ENCODE peak calls at places on chromosomes 7 and 10, in five cellular contexts. Z is ovary, T is astrocyte, J is choroid plexus epithelial cell, O is adrenal gland. W is an unnamed sample.

GRCh38 chr10:126247454-126247975 is 140.8 kb downstream of the ADAM12 start:
- DNase-seq in O (peak), J (peak), Z (peak), T (peak), W (no peak)

GRCh38 chr7:44285561-44285960 is 39.8 kb downstream of the CAMK2B start:
- DNase-seq in T (no peak), J (no peak), O (no peak), Z (no peak), W (peak)

GRCh38 chr10:60089095-60089494 is 182.7 kb upstream of the CCDC6 start:
- DNase-seq in T (peak), O (no peak), J (no peak), Z (no peak), W (no peak)

GRCh38 chr10:69057951-69058297 is 30.0 kb upstream of the SRGN start:
- DNase-seq in T (peak), Z (no peak), J (peak), O (no peak), W (no peak)

GRCh38 chr7:157518514-157519175 is 181.8 kb downstream of the DNAJB6 start:
- DNase-seq in O (no peak), Z (peak), T (no peak), J (no peak), W (no peak)

GRCh38 chr7:144780071-144780608 is 55.7 kb downstream of the TPK1 start:
- DNase-seq in Z (no peak), O (no peak), T (no peak), J (peak), W (no peak)

GRCh38 chr10:94546058-94546595 is 539 bp downstream of the HELLS start:
- DNase-seq in J (peak), O (no peak), Z (no peak), T (peak), W (no peak)

GRCh38 chr10:103648231-103648950 is 154.9 kb downstream of the NEURL1 start:
- DNase-seq in Z (no peak), J (peak), T (no peak), O (no peak), W (no peak)

GRCh38 chr10:118811675-118812392 is 57.1 kb upstream of the CACUL1 start:
- DNase-seq in Z (no peak), J (no peak), T (no peak), O (no peak), W (no peak)

GRCh38 chr10:11225935-11226334 is 208.3 kb downstream of the CELF2 start:
- DNase-seq in Z (no peak), J (no peak), O (peak), T (no peak), W (no peak)

GRCh38 chr10:96130326-96130758 is 245 bp downstream of the ZNF518A start:
- DNase-seq in O (peak), J (peak), T (peak), Z (no peak), W (peak)

DNA sequence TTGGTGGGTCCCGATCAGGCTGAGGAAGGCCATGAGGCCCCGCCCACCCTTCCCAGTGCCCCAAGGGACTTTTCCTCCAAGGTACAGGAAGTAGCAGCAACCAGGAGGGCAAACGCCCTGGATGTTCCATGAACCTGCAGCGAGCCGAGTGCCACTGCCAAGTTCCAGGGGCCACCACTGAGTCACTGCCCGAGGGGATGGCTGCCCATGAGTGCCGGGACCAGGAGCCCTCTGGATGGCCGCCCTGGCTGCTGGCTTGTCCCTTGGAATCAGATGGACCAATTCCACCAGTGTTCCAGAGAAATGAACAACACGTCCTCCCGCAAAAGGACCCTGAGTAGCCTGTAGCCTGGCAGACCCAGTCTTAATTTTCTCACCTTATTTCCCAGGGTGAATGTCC is 74.2 kb downstream of the ZRANB1 start:
- DNase-seq in T (no peak), O (no peak), J (no peak), Z (no peak), W (no peak)
- H3K4me3 ChIP-seq in T (no peak), O (no peak), J (no peak), Z (no peak), W (no peak)

GRCh38 chr7:49718755-49719154 is 54.7 kb upstream of the VWC2 start:
- DNase-seq in T (no peak), J (no peak), Z (no peak), O (no peak), W (no peak)

GRCh38 chr7:49708590-49708989 is 64.8 kb upstream of the VWC2 start:
- DNase-seq in J (no peak), O (no peak), T (no peak), Z (no peak), W (no peak)

GRCh38 chr7:49717547-49717946 is 55.9 kb upstream of the VWC2 start:
- DNase-seq in T (no peak), J (no peak), O (no peak), Z (no peak), W (no peak)

DNA sequence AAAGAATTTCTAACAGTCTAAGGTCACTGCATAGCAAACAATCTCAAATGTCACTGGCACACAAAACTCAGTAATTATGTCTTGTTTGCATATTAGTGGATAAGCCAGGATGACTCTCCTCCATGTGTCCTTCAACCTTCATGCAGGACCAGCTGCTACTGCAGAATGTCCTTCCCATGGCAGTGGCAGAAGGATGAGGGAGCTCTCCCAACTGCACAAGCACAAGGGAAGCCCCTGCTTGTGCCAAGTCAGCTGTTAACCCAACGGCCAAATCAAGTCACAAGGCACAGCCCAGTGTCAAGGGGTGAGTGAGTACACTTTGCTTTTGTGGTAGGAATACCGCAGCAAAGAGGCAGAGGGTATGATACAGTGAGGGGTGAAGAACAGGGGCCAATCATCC is 59.3 kb upstream of the VWC2 start:
- DNase-seq in J (no peak), O (no peak), Z (no peak), T (no peak), W (no peak)
- H3K4me3 ChIP-seq in J (no peak), O (no peak), Z (no peak), T (no peak), W (no peak)

DNA sequence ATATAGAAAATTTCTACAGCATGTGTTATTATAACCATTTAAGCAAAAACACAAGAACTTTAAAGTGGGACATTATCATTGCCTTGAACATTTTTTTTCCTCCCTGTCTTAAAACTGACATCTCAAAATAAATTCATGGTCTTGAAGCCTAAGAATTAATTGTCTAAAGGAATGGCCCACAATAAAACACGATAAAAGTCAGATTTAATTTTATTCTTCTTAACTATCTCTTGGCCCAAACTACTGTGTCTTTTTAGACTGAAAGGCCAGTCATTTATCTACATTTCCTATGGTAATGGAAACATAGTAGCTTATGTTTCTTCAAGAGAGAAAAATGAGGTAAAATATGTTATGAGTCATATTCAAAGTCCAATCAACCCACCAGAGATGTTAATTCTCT is 24.4 kb upstream of the ETV1 start:
- DNase-seq in Z (no peak), T (peak), O (no peak), J (peak), W (no peak)
- H3K4me3 ChIP-seq in Z (no peak), T (no peak), O (no peak), J (no peak), W (no peak)

GRCh38 chr10:72250666-72251065 is 23.1 kb upstream of the DDIT4 start:
- DNase-seq in O (no peak), J (peak), T (peak), Z (peak), W (no peak)

GRCh38 chr10:72244573-72245038 is 28.5 kb upstream of the ASCC1 start:
- DNase-seq in O (no peak), T (no peak), J (no peak), Z (no peak), W (no peak)

GRCh38 chr10:72251635-72252034 is 22.1 kb upstream of the DDIT4 start:
- DNase-seq in J (no peak), Z (no peak), T (no peak), O (no peak), W (no peak)

GRCh38 chr10:72245949-72246525 is 27.7 kb upstream of the DDIT4 start:
- DNase-seq in T (no peak), O (no peak), Z (no peak), J (no peak), W (no peak)

DNA sequence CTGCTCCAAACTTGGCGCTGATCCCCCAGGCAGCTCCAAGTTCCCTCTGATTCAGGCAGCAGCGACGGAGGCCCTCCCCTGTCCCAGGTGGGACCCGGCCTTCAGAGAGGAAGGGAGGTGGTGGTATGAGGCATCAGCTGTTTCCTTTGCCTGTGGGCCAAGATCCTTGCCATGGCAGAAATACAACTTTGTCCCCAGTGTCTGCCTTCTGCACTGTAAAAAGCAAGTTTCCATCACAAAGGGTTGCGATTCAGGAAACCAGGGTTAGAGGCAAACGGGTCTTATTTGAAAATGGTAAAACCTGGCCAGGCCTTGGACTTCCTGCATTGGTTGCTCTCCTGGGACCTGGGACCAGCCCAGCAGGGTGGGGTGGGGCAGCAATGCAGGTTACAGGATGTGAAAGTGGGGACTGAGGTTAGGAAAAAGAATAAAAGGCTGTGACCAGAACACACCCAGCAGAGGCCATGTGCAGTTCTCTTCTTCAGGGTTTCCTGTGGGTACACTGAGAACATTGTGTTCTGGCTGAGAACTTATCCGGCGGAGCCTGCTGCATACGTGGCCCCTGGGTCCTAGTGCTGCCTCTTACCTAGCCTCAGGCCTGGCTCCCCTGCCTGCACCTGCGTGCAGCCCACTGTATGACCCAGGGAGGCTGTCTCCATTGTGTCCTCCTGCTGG is 25.1 kb upstream of the DDIT4 start:
- DNase-seq in J (peak), Z (peak), T (no peak), O (peak), W (peak)
- H3K4me3 ChIP-seq in J (peak), Z (peak), T (no peak), O (no peak), W (peak)

DNA sequence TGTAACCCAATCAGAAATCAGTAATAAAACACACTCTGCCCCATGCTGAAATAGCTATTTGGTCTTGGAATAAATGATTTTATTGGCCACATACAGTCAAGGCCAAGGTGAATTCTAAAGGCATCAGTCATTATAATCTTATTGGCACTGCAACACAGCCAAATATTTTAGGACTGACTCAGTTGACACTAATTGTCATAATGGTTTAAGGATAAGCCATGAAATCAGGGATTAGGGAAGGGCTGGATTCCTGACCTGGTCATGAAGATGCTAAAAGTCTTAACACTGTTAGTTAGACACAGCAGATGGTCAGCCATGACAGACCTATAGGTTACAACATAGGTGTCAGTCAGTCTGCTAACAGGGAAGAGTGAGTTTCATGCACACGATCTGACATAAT is 330.3 kb upstream of the NPSR1 start:
- DNase-seq in O (no peak), Z (no peak), J (no peak), T (peak), W (no peak)
- H3K4me3 ChIP-seq in O (no peak), Z (no peak), J (no peak), T (no peak), W (no peak)

GRCh38 chr7:88307841-88308240 is 1.1 kb upstream of the STEAP4 start:
- DNase-seq in Z (no peak), T (no peak), J (no peak), O (no peak), W (no peak)

GRCh38 chr7:88305044-88305443 is 1.6 kb downstream of the STEAP4 start:
- DNase-seq in O (no peak), J (no peak), Z (no peak), T (no peak), W (no peak)

GRCh38 chr7:88306590-88307048 is at the start of gene STEAP4:
- DNase-seq in J (peak), T (peak), Z (peak), O (peak), W (no peak)

GRCh38 chr7:88309845-88310244 is 3.2 kb upstream of the STEAP4 start:
- DNase-seq in Z (no peak), T (no peak), O (no peak), J (no peak), W (no peak)

DNA sequence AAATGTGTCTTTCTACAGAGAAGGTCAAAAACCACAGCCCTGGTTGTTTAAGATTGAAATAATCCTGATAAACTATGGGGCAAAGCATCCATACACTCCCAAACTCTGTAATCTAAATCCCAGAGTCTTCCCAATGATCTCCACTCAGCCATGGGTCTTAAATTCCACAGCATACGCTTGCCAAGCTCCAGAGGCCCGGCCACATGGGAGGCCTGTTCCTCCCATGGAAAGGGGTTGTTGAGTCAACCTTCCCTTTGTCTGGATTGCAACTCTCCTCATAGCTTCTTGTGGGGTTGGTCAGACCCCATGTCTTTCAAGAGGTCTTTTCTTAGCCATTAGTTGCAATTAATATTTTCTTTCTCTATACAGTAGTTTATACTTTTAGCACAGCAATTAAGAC is 718 bp upstream of the STEAP4 start:
- DNase-seq in Z (no peak), J (no peak), O (no peak), T (no peak), W (no peak)
- H3K4me3 ChIP-seq in Z (no peak), J (no peak), O (no peak), T (no peak), W (no peak)

DNA sequence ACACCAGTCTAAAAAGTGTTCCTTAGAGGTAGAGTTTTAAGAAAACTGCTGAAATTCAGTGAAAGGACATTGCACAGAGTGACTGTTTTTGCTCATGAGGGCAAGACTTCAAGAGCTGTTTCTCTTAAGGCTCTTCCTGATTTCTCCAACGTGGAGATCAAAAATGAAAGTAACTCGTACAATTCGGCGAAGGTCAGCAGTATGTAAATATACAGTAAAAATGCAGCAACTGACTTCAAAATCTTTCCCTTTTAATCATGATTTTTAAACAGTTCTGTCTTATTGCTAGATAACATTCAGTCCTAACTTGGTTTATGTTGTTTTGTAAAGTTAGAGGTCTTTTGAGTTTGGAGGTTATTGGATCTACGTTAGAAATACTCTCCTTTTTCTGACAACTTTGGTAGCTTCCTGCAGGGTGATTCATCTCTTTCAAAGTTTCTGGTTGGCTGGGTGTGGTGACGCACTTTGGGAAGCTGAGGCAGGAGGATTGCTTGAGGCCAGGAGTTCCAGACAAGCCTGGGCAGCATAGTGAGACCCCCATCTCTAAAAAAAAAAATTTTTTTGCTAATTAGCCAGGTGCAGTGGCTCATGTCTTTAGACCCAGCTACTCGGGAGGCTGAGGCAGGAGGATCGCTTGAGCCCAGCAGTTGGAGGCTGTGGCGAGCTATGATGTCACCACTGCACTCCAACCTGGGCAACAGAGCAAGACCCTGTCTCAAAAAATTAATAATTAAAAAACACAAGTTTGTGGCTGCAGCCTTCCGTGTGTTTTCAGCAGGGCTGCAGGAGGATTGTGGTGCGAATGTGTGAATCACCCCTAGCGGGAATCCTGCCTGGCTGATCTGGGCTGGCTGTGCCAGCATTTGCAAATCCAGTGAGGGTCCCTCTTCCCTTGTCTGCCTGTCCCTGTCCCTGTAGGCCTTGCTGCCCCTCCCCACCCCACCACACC is 29.2 kb upstream of the AP5Z1 start:
- DNase-seq in T (peak), O (peak), Z (no peak), J (peak), W (no peak)
- H3K4me3 ChIP-seq in T (peak), O (no peak), Z (peak), J (peak), W (no peak)

W was measured in BE2C.